ENCODE peak calls at places on chromosomes 12 and 14, in six cellular contexts. One of them, this sample, is unnamed.

GRCh38 chr12:106139422-106140141 is 828 bp upstream of the NUAK1 start:
- DNase-seq in iris pigment epithelial cell: peak; percentile 72
- DNase-seq in NCI-H2029 treated with DMSO at 0.1 percent for 48 hours: no peak
- DNase-seq in stimulated activated CD4-positive, alpha-beta T cell treated with anti-CD3 and anti-CD28 coated beads, Interleukin-15, amount 100 ng/mL, for 24 hours: peak; percentile 48
- DNase-seq in tibial artery: peak; percentile 91
- DNase-seq in PC-3: peak; percentile 72
- DNase-seq in this sample: no peak

GRCh38 chr14:50230601-50231474 is 540 bp downstream of the SOS2 start:
- DNase-seq in iris pigment epithelial cell: peak; percentile 71
- DNase-seq in NCI-H2029 treated with DMSO at 0.1 percent for 48 hours: no peak
- DNase-seq in stimulated activated CD4-positive, alpha-beta T cell treated with anti-CD3 and anti-CD28 coated beads, Interleukin-15, amount 100 ng/mL, for 24 hours: peak; percentile 50
- DNase-seq in tibial artery: peak; percentile 77
- DNase-seq in PC-3: peak; percentile 70
- DNase-seq in this sample: peak; percentile 76

GRCh38 chr12:56932146-56932545 is 2.1 kb downstream of the SDR9C7 start:
- DNase-seq in iris pigment epithelial cell: no peak
- DNase-seq in NCI-H2029 treated with DMSO at 0.1 percent for 48 hours: no peak
- DNase-seq in stimulated activated CD4-positive, alpha-beta T cell treated with anti-CD3 and anti-CD28 coated beads, Interleukin-15, amount 100 ng/mL, for 24 hours: no peak
- DNase-seq in tibial artery: no peak
- DNase-seq in PC-3: no peak
- DNase-seq in this sample: no peak

GRCh38 chr14:101150010-101150409 is 246.5 kb upstream of the RTL1 start:
- DNase-seq in iris pigment epithelial cell: no peak
- DNase-seq in NCI-H2029 treated with DMSO at 0.1 percent for 48 hours: no peak
- DNase-seq in stimulated activated CD4-positive, alpha-beta T cell treated with anti-CD3 and anti-CD28 coated beads, Interleukin-15, amount 100 ng/mL, for 24 hours: no peak
- DNase-seq in tibial artery: no peak
- DNase-seq in PC-3: no peak
- DNase-seq in this sample: no peak

GRCh38 chr14:54579606-54580005 is 12.7 kb downstream of the SAMD4A start:
- DNase-seq in iris pigment epithelial cell: peak; percentile 81
- DNase-seq in NCI-H2029 treated with DMSO at 0.1 percent for 48 hours: no peak
- DNase-seq in stimulated activated CD4-positive, alpha-beta T cell treated with anti-CD3 and anti-CD28 coated beads, Interleukin-15, amount 100 ng/mL, for 24 hours: no peak
- DNase-seq in tibial artery: no peak
- DNase-seq in PC-3: no peak
- DNase-seq in this sample: no peak

GRCh38 chr14:73712540-73713141 is 1.5 kb downstream of the PNMA1 start:
- DNase-seq in iris pigment epithelial cell: peak; percentile 42
- DNase-seq in NCI-H2029 treated with DMSO at 0.1 percent for 48 hours: no peak
- DNase-seq in stimulated activated CD4-positive, alpha-beta T cell treated with anti-CD3 and anti-CD28 coated beads, Interleukin-15, amount 100 ng/mL, for 24 hours: peak; percentile 67
- DNase-seq in tibial artery: no peak
- DNase-seq in PC-3: peak; percentile 33
- DNase-seq in this sample: peak; percentile 47

GRCh38 chr12:107477018-107477417 is 208.6 kb upstream of the PWP1 start:
- DNase-seq in iris pigment epithelial cell: no peak
- DNase-seq in NCI-H2029 treated with DMSO at 0.1 percent for 48 hours: no peak
- DNase-seq in stimulated activated CD4-positive, alpha-beta T cell treated with anti-CD3 and anti-CD28 coated beads, Interleukin-15, amount 100 ng/mL, for 24 hours: no peak
- DNase-seq in tibial artery: no peak
- DNase-seq in PC-3: no peak
- DNase-seq in this sample: no peak

GRCh38 chr14:68487805-68488590 is 304.9 kb downstream of the ZFP36L1 start:
- DNase-seq in iris pigment epithelial cell: peak; percentile 78
- DNase-seq in NCI-H2029 treated with DMSO at 0.1 percent for 48 hours: no peak
- DNase-seq in stimulated activated CD4-positive, alpha-beta T cell treated with anti-CD3 and anti-CD28 coated beads, Interleukin-15, amount 100 ng/mL, for 24 hours: no peak
- DNase-seq in tibial artery: no peak
- DNase-seq in PC-3: peak; percentile 60
- DNase-seq in this sample: no peak

GRCh38 chr12:119307747-119308146 is 26.8 kb upstream of the CCDC60 start:
- DNase-seq in iris pigment epithelial cell: no peak
- DNase-seq in NCI-H2029 treated with DMSO at 0.1 percent for 48 hours: no peak
- DNase-seq in stimulated activated CD4-positive, alpha-beta T cell treated with anti-CD3 and anti-CD28 coated beads, Interleukin-15, amount 100 ng/mL, for 24 hours: no peak
- DNase-seq in tibial artery: no peak
- DNase-seq in PC-3: no peak
- DNase-seq in this sample: no peak

GRCh38 chr12:130622803-130623202 is 93.3 kb downstream of the RIMBP2 start:
- DNase-seq in iris pigment epithelial cell: no peak
- DNase-seq in NCI-H2029 treated with DMSO at 0.1 percent for 48 hours: no peak
- DNase-seq in stimulated activated CD4-positive, alpha-beta T cell treated with anti-CD3 and anti-CD28 coated beads, Interleukin-15, amount 100 ng/mL, for 24 hours: no peak
- DNase-seq in tibial artery: no peak
- DNase-seq in PC-3: no peak
- DNase-seq in this sample: no peak

This sample was measured in GM06990.